ENCODE peak calls at places on chromosomes 4 and X, in six cellular contexts. B is CD8-positive, alpha-beta memory T cell; E is fibroblast of lung; U is CD4-positive, CD25-positive, alpha-beta regulatory T cell; O is lung; L is ascending aorta. X is an unnamed sample.

GRCh38 chr4:138736362-138736761 is 279.2 kb upstream of the NOCT start:
- DNase-seq in B (no peak), U (no peak), O (no peak), E (peak; percentile 59), L (no peak), X (no peak)

GRCh38 chr4:182655321-182655720 is 261.9 kb downstream of the DCTD start:
- DNase-seq in U (no peak), O (no peak), L (no peak), E (no peak), B (no peak), X (no peak)

GRCh38 chr4:88614058-88614457 is 21.8 kb downstream of the HERC3 start:
- DNase-seq in O (no peak), B (no peak), U (no peak), L (no peak), E (no peak), X (no peak)

GRCh38 chr4:128299848-128300247 is 12.2 kb upstream of the PGRMC2 start:
- DNase-seq in U (no peak), L (no peak), E (no peak), B (no peak), O (no peak), X (no peak)

GRCh38 chrX:49041683-49042529 is 1.3 kb downstream of the TFE3 start:
- DNase-seq in L (no peak), E (peak; percentile 56), B (no peak), O (no peak), U (no peak), X (no peak)

GRCh38 chr4:56671373-56671772 is 9.7 kb downstream of the HOPX start:
- DNase-seq in U (no peak), L (no peak), B (no peak), E (no peak), O (no peak), X (no peak)

GRCh38 chrX:7412840-7413239 is 264.9 kb upstream of the PUDP start:
- DNase-seq in O (no peak), B (no peak), E (no peak), L (no peak), U (no peak), X (no peak)

GRCh38 chrX:153057281-153057680 is 1.0 kb downstream of the PNMA3 start:
- DNase-seq in E (no peak), B (no peak), U (no peak), L (no peak), O (no peak), X (no peak)

GRCh38 chr4:174037631-174038030 is 245.8 kb downstream of the FBXO8 start:
- DNase-seq in U (no peak), B (no peak), E (no peak), L (no peak), O (no peak), X (no peak)

GRCh38 chr4:127049506-127049905 is 583.3 kb upstream of the INTU start:
- DNase-seq in L (no peak), B (no peak), E (no peak), U (no peak), O (no peak), X (no peak)

GRCh38 chr4:22187203-22187835 is 238.7 kb upstream of the KCNIP4 start:
- DNase-seq in O (no peak), E (no peak), L (no peak), B (no peak), U (no peak), X (no peak)

GRCh38 chrX:116009871-116010710 is 160.5 kb upstream of the AGTR2 start:
- DNase-seq in U (no peak), L (no peak), E (no peak), B (no peak), O (peak; percentile 57), X (no peak)

GRCh38 chr4:179695175-179695574 is 2252.9 kb upstream of the AGA start:
- DNase-seq in L (no peak), U (no peak), B (no peak), E (peak; percentile 91), O (no peak), X (no peak)

GRCh38 chrX:134782796-134783195 is 124.5 kb upstream of the PLAC1 start:
- DNase-seq in O (no peak), L (no peak), E (peak; percentile 69), U (no peak), B (no peak), X (no peak)

GRCh38 chr4:153257151-153257620 is 52.9 kb downstream of the TRIM2 start:
- DNase-seq in U (no peak), O (no peak), E (peak; percentile 53), B (no peak), L (no peak), X (no peak)

GRCh38 chr4:140135529-140136021 is 18.4 kb downstream of the MAML3 start:
- DNase-seq in B (no peak), O (no peak), E (peak; percentile 46), L (no peak), U (no peak), X (no peak)

GRCh38 chrX:12563121-12563520 is 228.1 kb upstream of the PRPS2 start:
- DNase-seq in B (no peak), O (no peak), U (no peak), E (peak; percentile 14), L (no peak), X (no peak)

GRCh38 chrX:7132335-7133035 is 15.0 kb upstream of the STS start:
- DNase-seq in U (no peak), B (no peak), O (peak; percentile 89), E (peak; percentile 65), L (no peak), X (peak; percentile 30)

GRCh38 chr4:101787917-101788316 is 2.6 kb upstream of the BANK1 start:
- DNase-seq in E (no peak), L (no peak), U (no peak), O (no peak), B (no peak), X (no peak)

GRCh38 chr4:182449186-182449880 is 206.1 kb downstream of the TENM3 start:
- DNase-seq in L (no peak), U (no peak), O (no peak), E (peak; percentile 48), B (no peak), X (no peak)

GRCh38 chr4:91325495-91325894 is 978.3 kb upstream of the GRID2 start:
- DNase-seq in L (no peak), U (no peak), E (peak; percentile 51), O (no peak), B (no peak), X (no peak)

GRCh38 chr4:36054750-36055467 is 189.4 kb downstream of the ARAP2 start:
- DNase-seq in E (no peak), L (no peak), U (no peak), O (no peak), B (no peak), X (no peak)

DNA sequence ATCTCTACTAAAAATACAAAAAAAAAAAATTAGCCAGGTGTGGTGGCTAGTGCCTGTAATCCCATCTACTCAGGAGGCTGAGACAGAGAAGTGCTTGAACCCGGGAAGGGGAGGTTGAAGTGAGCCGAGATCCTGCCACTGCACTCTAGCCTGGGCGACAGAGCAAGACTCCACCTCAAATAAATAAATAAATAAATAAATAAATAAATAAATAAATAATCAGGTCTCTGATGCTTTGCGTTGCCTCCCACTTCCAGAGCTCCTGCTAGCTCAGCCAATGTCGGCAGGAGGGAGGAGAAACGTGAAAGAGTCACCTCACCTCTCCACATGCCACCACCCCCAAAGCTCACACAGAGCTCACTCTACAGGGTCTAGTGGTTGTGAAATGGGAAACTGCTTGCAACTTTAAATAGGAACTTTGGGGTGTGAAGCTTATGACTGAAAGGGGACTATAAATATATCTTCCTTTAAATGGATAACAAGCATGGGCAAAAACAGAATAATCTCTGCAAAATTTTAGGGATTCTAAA is 7.9 kb downstream of the SMIM31 start:
- DNase-seq in U (no peak), L (no peak), O (no peak), E (no peak), B (no peak), X (no peak)
- H3K4me1 ChIP-seq in U (no peaks in the 10 kb centered on the region), L (no peaks in the 10 kb centered on the region), O (no peaks in the 10 kb centered on the region), E (no peaks in the 10 kb centered on the region), B (no peaks in the 10 kb centered on the region), X (no peaks in the 10 kb centered on the region)

GRCh38 chr4:386708-387105 is 49.1 kb downstream of the ZNF141 start:
- DNase-seq in L (no peak), B (no peak), O (no peak), E (no peak), U (no peak), X (no peak)
- H3K9me3 ChIP-seq in L (peaks cover 91% of the 10 kb centered on the region), B (peaks cover 46% of the 10 kb centered on the region), O (peaks cover 54% of the 10 kb centered on the region), E (no peaks in the 10 kb centered on the region), U (peaks cover 98% of the 10 kb centered on the region), X (peaks cover 3% of the 10 kb centered on the region)

GRCh38 chr4:1721666-1722550 is 587 bp downstream of the TACC3 start:
- DNase-seq in L (no peak), O (no peak), B (no peak), E (no peak), U (no peak), X (no peak)
- H3K4me1 ChIP-seq in L (peaks cover 18% of the 10 kb centered on the region), O (peaks cover 14% of the 10 kb centered on the region), B (peaks cover 62% of the 10 kb centered on the region), E (peaks cover 16% of the 10 kb centered on the region), U (peaks cover 64% of the 10 kb centered on the region), X (peaks cover 64% of the 10 kb centered on the region)

DNA sequence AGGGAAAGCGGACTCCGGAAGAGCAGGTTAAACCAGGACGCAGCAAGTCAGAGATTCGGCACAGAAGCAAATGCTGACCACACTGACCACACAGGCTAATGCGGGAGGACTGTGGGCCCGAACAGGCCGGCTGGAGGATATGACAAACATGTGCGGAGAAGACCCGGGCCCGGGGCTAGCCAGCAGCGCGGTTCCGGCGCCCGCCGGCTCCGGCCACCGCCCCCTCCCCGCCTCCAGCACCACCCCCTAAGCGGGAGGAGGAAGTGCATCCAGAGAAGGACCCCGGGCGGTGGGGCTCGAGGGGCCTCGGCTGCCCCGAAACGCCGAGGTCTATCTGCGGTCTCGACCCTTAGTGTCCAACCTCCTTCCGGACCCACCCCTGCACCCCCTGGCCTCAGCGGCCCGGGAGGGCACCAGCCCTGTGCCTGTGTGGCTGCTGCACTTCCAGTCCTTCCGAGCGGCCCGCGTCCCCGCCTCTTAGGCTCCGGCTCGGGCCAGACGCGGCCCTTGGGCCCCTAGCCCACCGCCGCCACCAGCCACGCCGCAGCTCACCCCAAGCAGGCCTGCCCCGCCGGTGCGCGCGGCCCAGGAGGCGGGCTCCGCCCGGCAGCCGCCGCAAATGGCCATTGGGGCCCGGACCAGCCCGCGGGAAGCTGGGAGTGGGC is 2.1 kb downstream of the ELOVL6 start:
- DNase-seq in E (peak; percentile 40), U (peak; percentile 25), O (peak; percentile 53), L (peak; percentile 64), B (peak; percentile 15), X (peak; percentile 30)
- H3K9me3 ChIP-seq in E (no peaks in the 10 kb centered on the region), U (no peaks in the 10 kb centered on the region), O (no peaks in the 10 kb centered on the region), L (no peaks in the 10 kb centered on the region), B (no peaks in the 10 kb centered on the region), X (no peaks in the 10 kb centered on the region)

DNA sequence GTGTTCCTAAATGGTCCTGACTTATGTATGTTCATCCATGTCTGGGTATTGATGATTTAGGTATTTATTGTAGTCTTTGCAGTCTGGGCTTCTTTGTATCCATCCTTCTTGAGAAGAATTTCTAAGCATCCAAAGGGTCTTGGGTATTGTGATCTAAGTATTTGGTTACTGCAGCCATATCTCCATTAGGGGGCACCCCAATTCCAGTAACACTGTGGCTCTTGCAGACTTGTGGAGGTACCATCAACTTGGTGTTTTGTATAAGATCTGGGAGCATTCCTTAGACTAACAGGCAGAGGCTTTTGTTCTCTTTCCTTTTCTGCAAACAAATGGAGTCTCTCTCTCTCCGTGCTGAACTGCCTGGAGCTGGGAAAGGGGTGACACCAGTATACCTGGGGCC is 113.7 kb upstream of the NEXMIF start:
- DNase-seq in E (peak; percentile 8), O (no peak), B (no peak), U (no peak), L (no peak), X (no peak)
- H3K4me1 ChIP-seq in E (no peaks in the 10 kb centered on the region), O (no peaks in the 10 kb centered on the region), B (no peaks in the 10 kb centered on the region), U (no peaks in the 10 kb centered on the region), L (no peaks in the 10 kb centered on the region), X (no peaks in the 10 kb centered on the region)

X was measured in CD4-positive, alpha-beta memory T cell.